ENCODE peak calls at places on chromosomes 2 and 18, in eight cellular contexts. K is iPS-NIHi11, I is astrocyte, W is neural progenitor cell, X is prostate gland, E is nephron progenitor cell, P is LoVo, G is GM23248. R is an unnamed sample.
A peak's percentile ranks its signal among the peaks of the same experiment; 100 is the strongest.

GRCh38 chr2:182240862-182241371 is 185.9 kb downstream of the PDE1A start:
- DNase-seq in K (peak; percentile 52), I (peak; percentile 10), W (peak; percentile 48), X (no peak), E (peak; percentile 25), P (peak; percentile 7), G (peak; percentile 27), R (peak; percentile 43)

GRCh38 chr18:58569490-58569911 is 59.4 kb downstream of the ALPK2 start:
- DNase-seq in K (no peak), I (no peak), W (no peak), X (peak; percentile 26), E (no peak), P (no peak), G (peak; percentile 81), R (no peak)

GRCh38 chr2:7024261-7024660 is 107.0 kb downstream of the RNF144A start:
- DNase-seq in K (no peak), I (no peak), W (no peak), X (no peak), E (no peak), P (no peak), G (no peak), R (no peak)

GRCh38 chr2:162587653-162588052 is 243.7 kb downstream of the GCA start:
- DNase-seq in K (no peak), I (no peak), W (no peak), X (no peak), E (no peak), P (no peak), G (no peak), R (no peak)

GRCh38 chr2:238972146-238972445 is 124.2 kb downstream of the TWIST2 start:
- DNase-seq in K (no peak), I (no peak), W (no peak), X (no peak), E (no peak), P (no peak), G (no peak), R (no peak)

GRCh38 chr18:44961288-44961687 is 280.6 kb downstream of the SETBP1 start:
- DNase-seq in K (no peak), I (no peak), W (no peak), X (no peak), E (no peak), P (no peak), G (no peak), R (no peak)

GRCh38 chr2:96683972-96684820 is 41.6 kb downstream of the FER1L5 start:
- DNase-seq in K (no peak), I (no peak), W (no peak), X (no peak), E (no peak), P (no peak), G (no peak), R (peak; percentile 21)

GRCh38 chr2:75389271-75389670 is 171.5 kb downstream of the EVA1A start:
- DNase-seq in K (no peak), I (no peak), W (no peak), X (no peak), E (no peak), P (no peak), G (no peak), R (no peak)

GRCh38 chr2:124131271-124131670 is 106.2 kb downstream of the CNTNAP5 start:
- DNase-seq in K (no peak), I (no peak), W (no peak), X (no peak), E (no peak), P (no peak), G (no peak), R (no peak)

GRCh38 chr2:96407041-96407918 is 71.7 kb downstream of the NCAPH start:
- DNase-seq in K (peak; percentile 83), I (peak; percentile 61), W (peak; percentile 81), X (peak; percentile 91), E (peak; percentile 65), P (peak; percentile 77), G (peak; percentile 88), R (peak; percentile 71)

GRCh38 chr2:24399434-24400206 is 39.3 kb upstream of the ITSN2 start:
- DNase-seq in K (no peak), I (no peak), W (no peak), X (no peak), E (no peak), P (no peak), G (no peak), R (no peak)

GRCh38 chr2:86788881-86789686 is 1.6 kb downstream of the CD8A start:
- DNase-seq in K (peak; percentile 51), I (no peak), W (peak; percentile 70), X (no peak), E (peak; percentile 60), P (no peak), G (peak; percentile 37), R (no peak)

GRCh38 chr2:14661163-14661562 is 28.6 kb downstream of the LRATD1 start:
- DNase-seq in K (peak; percentile 15), I (no peak), W (no peak), X (no peak), E (no peak), P (no peak), G (no peak), R (no peak)

GRCh38 chr2:157890960-157891629 is 15.0 kb upstream of the ACVR1 start:
- DNase-seq in K (no peak), I (no peak), W (no peak), X (no peak), E (no peak), P (no peak), G (peak; percentile 12), R (no peak)

GRCh38 chr2:17961789-17962188 is 83.3 kb downstream of the KCNS3 start:
- DNase-seq in K (no peak), I (no peak), W (no peak), X (no peak), E (no peak), P (no peak), G (no peak), R (no peak)

GRCh38 chr2:185537689-185538088 is 200.9 kb upstream of the FSIP2 start:
- DNase-seq in K (no peak), I (no peak), W (no peak), X (no peak), E (no peak), P (no peak), G (no peak), R (no peak)

R was measured in Caco-2.